ENCODE peak calls at places on chromosomes 2 and 18, in six cellular contexts. One of them, this sample, is unnamed.

GRCh38 chr2:85611705-85612587 is at the start of gene C2orf68:
- DNase-seq in glomerular endothelial cell: no peak
- DNase-seq in ecto neural progenitor cell: peak
- DNase-seq in cardiac fibroblast: peak
- DNase-seq in NCI-H1436: peak
- DNase-seq in stimulated activated naive B cell treated with anti-CD40 and anti-IgM and Interleukin-4, amounts not matched to agents 10 μg/mL and 1 μg/mL and 100 μg/mL, for 72 hours: peak
- DNase-seq in this sample: peak

GRCh38 chr18:3340015-3340681 is 78.2 kb downstream of the MYL12B start:
- DNase-seq in NCI-H1436: no peak
- DNase-seq in ecto neural progenitor cell: no peak
- DNase-seq in stimulated activated naive B cell treated with anti-CD40 and anti-IgM and Interleukin-4, amounts not matched to agents 10 μg/mL and 1 μg/mL and 100 μg/mL, for 72 hours: no peak
- DNase-seq in cardiac fibroblast: no peak
- DNase-seq in glomerular endothelial cell: no peak
- DNase-seq in this sample: no peak

GRCh38 chr2:212124597-212124996 is 414.0 kb downstream of the ERBB4 start:
- DNase-seq in cardiac fibroblast: peak
- DNase-seq in stimulated activated naive B cell treated with anti-CD40 and anti-IgM and Interleukin-4, amounts not matched to agents 10 μg/mL and 1 μg/mL and 100 μg/mL, for 72 hours: no peak
- DNase-seq in glomerular endothelial cell: no peak
- DNase-seq in NCI-H1436: no peak
- DNase-seq in ecto neural progenitor cell: no peak
- DNase-seq in this sample: no peak

GRCh38 chr2:6077585-6077984 is 385.4 kb downstream of the SOX11 start:
- DNase-seq in stimulated activated naive B cell treated with anti-CD40 and anti-IgM and Interleukin-4, amounts not matched to agents 10 μg/mL and 1 μg/mL and 100 μg/mL, for 72 hours: no peak
- DNase-seq in glomerular endothelial cell: no peak
- DNase-seq in cardiac fibroblast: no peak
- DNase-seq in ecto neural progenitor cell: no peak
- DNase-seq in NCI-H1436: peak
- DNase-seq in this sample: no peak

GRCh38 chr2:207394812-207395534 is 134.8 kb upstream of the CREB1 start:
- DNase-seq in NCI-H1436: no peak
- DNase-seq in stimulated activated naive B cell treated with anti-CD40 and anti-IgM and Interleukin-4, amounts not matched to agents 10 μg/mL and 1 μg/mL and 100 μg/mL, for 72 hours: no peak
- DNase-seq in glomerular endothelial cell: peak
- DNase-seq in cardiac fibroblast: peak
- DNase-seq in ecto neural progenitor cell: no peak
- DNase-seq in this sample: no peak

GRCh38 chr2:25964891-25965290 is 17.4 kb downstream of the KIF3C start:
- DNase-seq in stimulated activated naive B cell treated with anti-CD40 and anti-IgM and Interleukin-4, amounts not matched to agents 10 μg/mL and 1 μg/mL and 100 μg/mL, for 72 hours: no peak
- DNase-seq in glomerular endothelial cell: no peak
- DNase-seq in cardiac fibroblast: peak
- DNase-seq in NCI-H1436: no peak
- DNase-seq in ecto neural progenitor cell: no peak
- DNase-seq in this sample: no peak

GRCh38 chr2:207107551-207107950 is 58.2 kb downstream of the KLF7 start:
- DNase-seq in NCI-H1436: peak
- DNase-seq in cardiac fibroblast: no peak
- DNase-seq in glomerular endothelial cell: no peak
- DNase-seq in stimulated activated naive B cell treated with anti-CD40 and anti-IgM and Interleukin-4, amounts not matched to agents 10 μg/mL and 1 μg/mL and 100 μg/mL, for 72 hours: no peak
- DNase-seq in ecto neural progenitor cell: no peak
- DNase-seq in this sample: peak

GRCh38 chr2:105403785-105404698 is 5.2 kb upstream of the FHL2 start:
- DNase-seq in glomerular endothelial cell: no peak
- DNase-seq in stimulated activated naive B cell treated with anti-CD40 and anti-IgM and Interleukin-4, amounts not matched to agents 10 μg/mL and 1 μg/mL and 100 μg/mL, for 72 hours: no peak
- DNase-seq in NCI-H1436: no peak
- DNase-seq in ecto neural progenitor cell: no peak
- DNase-seq in cardiac fibroblast: peak
- DNase-seq in this sample: peak

GRCh38 chr2:15163316-15163715 is 397.8 kb downstream of the NBAS start:
- DNase-seq in NCI-H1436: no peak
- DNase-seq in stimulated activated naive B cell treated with anti-CD40 and anti-IgM and Interleukin-4, amounts not matched to agents 10 μg/mL and 1 μg/mL and 100 μg/mL, for 72 hours: no peak
- DNase-seq in cardiac fibroblast: no peak
- DNase-seq in ecto neural progenitor cell: no peak
- DNase-seq in glomerular endothelial cell: no peak
- DNase-seq in this sample: no peak

GRCh38 chr2:100114011-100114433 is 28.4 kb downstream of the AFF3 start:
- DNase-seq in glomerular endothelial cell: no peak
- DNase-seq in stimulated activated naive B cell treated with anti-CD40 and anti-IgM and Interleukin-4, amounts not matched to agents 10 μg/mL and 1 μg/mL and 100 μg/mL, for 72 hours: peak
- DNase-seq in NCI-H1436: no peak
- DNase-seq in ecto neural progenitor cell: no peak
- DNase-seq in cardiac fibroblast: no peak
- DNase-seq in this sample: no peak

GRCh38 chr2:46434851-46435273 is 44.5 kb upstream of the TMEM247 start:
- DNase-seq in glomerular endothelial cell: no peak
- DNase-seq in cardiac fibroblast: peak
- DNase-seq in stimulated activated naive B cell treated with anti-CD40 and anti-IgM and Interleukin-4, amounts not matched to agents 10 μg/mL and 1 μg/mL and 100 μg/mL, for 72 hours: no peak
- DNase-seq in NCI-H1436: no peak
- DNase-seq in ecto neural progenitor cell: no peak
- DNase-seq in this sample: no peak

GRCh38 chr2:150532883-150533282 is 45.4 kb upstream of the RND3 start:
- DNase-seq in stimulated activated naive B cell treated with anti-CD40 and anti-IgM and Interleukin-4, amounts not matched to agents 10 μg/mL and 1 μg/mL and 100 μg/mL, for 72 hours: no peak
- DNase-seq in ecto neural progenitor cell: no peak
- DNase-seq in cardiac fibroblast: peak
- DNase-seq in glomerular endothelial cell: no peak
- DNase-seq in NCI-H1436: no peak
- DNase-seq in this sample: no peak

This sample was measured in NCI-H2081.